ENCODE peak calls at places on chromosomes 5 and 9, in eight cellular contexts. I is activated naive CD8-positive, alpha-beta T cell treated with anti-CD3 and anti-CD28 coated beads, Interleukin-2, amount 50 U/mL, for 16 hours; F is GM13977; S is CD4-positive, CD25-positive, alpha-beta regulatory T cell; Y is fibroblast of mammary gland; K is GM12865; H is NCI-H446; C is NCI-H1092 treated with DMSO at 0.1 percent for 48 hours. A is an unnamed sample.

GRCh38 chr9:90830977-90831376 is 29.4 kb downstream of the SYK start:
- DNase-seq in I (no peak), Y (no peak), K (peak), F (no peak), S (no peak), H (no peak), C (peak), A (no peak)

GRCh38 chr5:172906436-172906835 is 52.8 kb upstream of the RPL26L1 start:
- DNase-seq in S (no peak), F (peak), Y (peak), I (no peak), K (peak), H (no peak), C (no peak), A (no peak)

GRCh38 chr9:962023-962422 is 14.4 kb upstream of the DMRT3 start:
- DNase-seq in K (no peak), C (no peak), H (no peak), F (no peak), S (no peak), I (no peak), Y (peak), A (no peak)

GRCh38 chr9:99807276-99807852 is 14.3 kb upstream of the NR4A3 start:
- DNase-seq in F (peak), C (peak), I (no peak), K (peak), S (peak), Y (peak), H (peak), A (peak)

GRCh38 chr5:143757116-143757515 is 54.8 kb upstream of the HMHB1 start:
- DNase-seq in S (no peak), H (no peak), C (no peak), K (peak), I (no peak), Y (no peak), F (no peak), A (no peak)

GRCh38 chr5:172178301-172179031 is 9.6 kb downstream of the STK10 start:
- DNase-seq in I (no peak), S (peak), H (no peak), F (no peak), K (peak), Y (no peak), C (no peak), A (peak)

GRCh38 chr5:55062039-55062779 is 38.2 kb downstream of the GZMK start:
- DNase-seq in H (no peak), F (no peak), I (peak), K (peak), Y (no peak), S (peak), C (no peak), A (no peak)

GRCh38 chr5:172339264-172340180 is 56.0 kb upstream of the UBTD2 start:
- DNase-seq in S (no peak), K (no peak), H (no peak), F (no peak), Y (no peak), I (no peak), C (no peak), A (peak)

GRCh38 chr9:72855890-72856523 is 96.8 kb downstream of the ALDH1A1 start:
- DNase-seq in I (no peak), F (no peak), H (no peak), C (no peak), K (no peak), Y (no peak), S (no peak), A (no peak)

GRCh38 chr9:95588724-95589282 is 72.0 kb upstream of the PTCH1 start:
- DNase-seq in H (no peak), I (no peak), C (no peak), K (no peak), S (no peak), F (no peak), Y (no peak), A (peak)

GRCh38 chr9:125176632-125177031 is 13.0 kb downstream of the PPP6C start:
- DNase-seq in S (no peak), F (no peak), K (no peak), Y (peak), H (no peak), C (no peak), I (no peak), A (no peak)

GRCh38 chr9:88106492-88106891 is 31.8 kb downstream of the SPATA31C2 start:
- DNase-seq in C (peak), F (no peak), I (no peak), K (no peak), S (peak), H (no peak), Y (peak), A (no peak)

GRCh38 chr9:16128003-16128402 is 575.2 kb downstream of the CCDC171 start:
- DNase-seq in F (no peak), S (no peak), K (no peak), H (no peak), I (no peak), Y (no peak), C (no peak), A (no peak)

GRCh38 chr9:129569506-129570449 is 51.1 kb downstream of the C9orf50 start:
- DNase-seq in H (no peak), Y (peak), I (no peak), C (no peak), S (no peak), K (peak), F (peak), A (no peak)

GRCh38 chr9:136111190-136111589 is 7.5 kb downstream of the TMEM250 start:
- DNase-seq in C (no peak), S (no peak), H (no peak), F (no peak), I (no peak), K (no peak), Y (no peak), A (no peak)

GRCh38 chr9:79471577-79472543 is 99.9 kb upstream of the TLE4 start:
- DNase-seq in Y (peak), F (no peak), S (peak), K (peak), I (no peak), H (no peak), C (peak), A (peak)

GRCh38 chr5:38253759-38254158 is 4.6 kb upstream of the EGFLAM start:
- DNase-seq in S (no peak), H (no peak), I (no peak), Y (no peak), F (no peak), C (no peak), K (no peak), A (no peak)

GRCh38 chr5:107284822-107285510 is 385.8 kb downstream of the EFNA5 start:
- DNase-seq in H (no peak), K (no peak), S (no peak), I (no peak), Y (peak), F (no peak), C (no peak), A (no peak)

GRCh38 chr5:32805966-32806626 is 95.0 kb downstream of the NPR3 start:
- DNase-seq in I (no peak), Y (peak), C (no peak), S (no peak), K (no peak), H (no peak), F (no peak), A (no peak)

GRCh38 chr5:111764019-111764418 is 7.0 kb upstream of the NREP start:
- DNase-seq in H (no peak), S (no peak), K (no peak), F (no peak), I (no peak), C (no peak), Y (no peak), A (no peak)

GRCh38 chr9:126875780-126876510 is 15.5 kb downstream of the ZBTB34 start:
- DNase-seq in Y (no peak), S (no peak), K (no peak), I (no peak), C (no peak), F (no peak), H (no peak), A (no peak)

GRCh38 chr5:180644129-180644824 is 5.1 kb downstream of the FLT4 start:
- DNase-seq in F (no peak), C (no peak), K (no peak), H (no peak), S (no peak), Y (no peak), I (no peak), A (peak)

GRCh38 chr9:71911908-71912325 is 478 bp downstream of the C9orf85 start:
- DNase-seq in Y (peak), S (no peak), K (no peak), F (no peak), I (no peak), C (no peak), H (no peak), A (no peak)

GRCh38 chr5:172276214-172276613 is 7.3 kb downstream of the UBTD2 start:
- DNase-seq in S (no peak), I (no peak), Y (peak), H (no peak), F (no peak), C (no peak), K (no peak), A (no peak)

GRCh38 chr9:81548911-81549310 is 140.4 kb downstream of the TLE1 start:
- DNase-seq in I (no peak), Y (no peak), F (no peak), C (no peak), S (no peak), H (no peak), K (no peak), A (no peak)

GRCh38 chr9:113274474-113275146 is 762 bp downstream of the CDC26 start:
- DNase-seq in S (peak), K (peak), C (peak), H (no peak), Y (peak), I (no peak), F (peak), A (no peak)

GRCh38 chr5:176608937-176609723 is 826 bp downstream of the GPRIN1 start:
- DNase-seq in I (no peak), F (no peak), H (no peak), C (peak), Y (no peak), S (no peak), K (peak), A (no peak)

GRCh38 chr9:27933210-27934062 is 360.2 kb upstream of the C9orf72 start:
- DNase-seq in I (no peak), S (no peak), Y (no peak), C (peak), F (no peak), H (no peak), K (no peak), A (no peak)

GRCh38 chr5:1436681-1437080 is 8.6 kb downstream of the SLC6A3 start:
- DNase-seq in C (no peak), I (no peak), F (no peak), H (no peak), Y (no peak), K (no peak), S (no peak), A (peak)